ENCODE peak calls at places on chromosomes 7 and 10, in four cellular contexts. K is foreskin keratinocyte; X is heart right ventricle; I is activated naive CD4-positive, alpha-beta T cell. R is an unnamed sample.

GRCh38 chr7:153886506-153887391 is 165.4 kb upstream of the DPP6 start:
- DNase-seq in K (peak; percentile 10), X (no peak), I (no peak), R (peak; percentile 25)

GRCh38 chr7:132030883-132031282 is 474.5 kb upstream of the PODXL start:
- DNase-seq in K (peak; percentile 88), X (no peak), I (no peak), R (no peak)

GRCh38 chr10:6120691-6121090 is 31.9 kb downstream of the RBM17 start:
- DNase-seq in K (no peak), X (no peak), I (no peak), R (no peak)

GRCh38 chr7:46485481-46486065 is 564.5 kb upstream of the IGFBP3 start:
- DNase-seq in K (peak; percentile 66), X (no peak), I (no peak), R (no peak)

GRCh38 chr10:129963076-129963830 is 821 bp downstream of the EBF3 start:
- DNase-seq in K (no peak), X (peak; percentile 40), I (no peak), R (peak; percentile 58)

GRCh38 chr7:1016577-1017531 is 27.5 kb upstream of the GPR146 start:
- DNase-seq in K (no peak), X (no peak), I (no peak), R (no peak)

GRCh38 chr10:7230956-7231355 is 179.9 kb downstream of the SFMBT2 start:
- DNase-seq in K (peak; percentile 9), X (no peak), I (no peak), R (no peak)

GRCh38 chr10:102927311-102928010 is 9.4 kb downstream of the CNNM2 start:
- DNase-seq in K (no peak), X (no peak), I (no peak), R (no peak)

GRCh38 chr7:93179173-93179572 is 31.0 kb upstream of the SAMD9L start:
- DNase-seq in K (no peak), X (no peak), I (no peak), R (no peak)

GRCh38 chr10:33335800-33336605 is 1.5 kb upstream of the NRP1 start:
- DNase-seq in K (no peak), X (peak; percentile 81), I (no peak), R (peak; percentile 64)

GRCh38 chr7:116661741-116662329 is 10.2 kb upstream of the MET start:
- DNase-seq in K (no peak), X (no peak), I (no peak), R (peak; percentile 54)

GRCh38 chr10:116764979-116765378 is 22.6 kb upstream of the HSPA12A start:
- DNase-seq in K (no peak), X (no peak), I (no peak), R (no peak)

GRCh38 chr7:4665661-4666060 is 16.4 kb upstream of the FOXK1 start:
- DNase-seq in K (no peak), X (no peak), I (no peak), R (no peak)

GRCh38 chr7:151101621-151102396 is 15.5 kb downstream of the AGAP3 start:
- DNase-seq in K (no peak), X (no peak), I (no peak), R (no peak)

GRCh38 chr7:46713868-46714596 is 793.0 kb upstream of the IGFBP3 start:
- DNase-seq in K (no peak), X (no peak), I (no peak), R (no peak)

GRCh38 chr7:64793106-64793755 is 997 bp upstream of the ZNF138 start:
- DNase-seq in K (peak; percentile 51), X (no peak), I (no peak), R (no peak)

GRCh38 chr7:22647451-22648257 is 79.3 kb upstream of the IL6 start:
- DNase-seq in K (peak; percentile 83), X (no peak), I (no peak), R (no peak)

GRCh38 chr7:129394101-129394500 is 40.1 kb upstream of the STRIP2 start:
- DNase-seq in K (no peak), X (no peak), I (no peak), R (no peak)

GRCh38 chr10:96740579-96741281 is 20.4 kb upstream of the PIK3AP1 start:
- DNase-seq in K (no peak), X (peak; percentile 51), I (no peak), R (no peak)

GRCh38 chr10:78754269-78755074 is 314.3 kb upstream of the ZMIZ1 start:
- DNase-seq in K (no peak), X (no peak), I (no peak), R (no peak)

GRCh38 chr7:92421676-92422435 is 25.4 kb upstream of the GATAD1 start:
- DNase-seq in K (peak; percentile 0), X (no peak), I (no peak), R (no peak)

GRCh38 chr7:67438174-67438837 is 441.7 kb downstream of the TYW1 start:
- DNase-seq in K (no peak), X (no peak), I (no peak), R (no peak)

GRCh38 chr7:4849390-4849789 is 12.4 kb downstream of the PAPOLB start:
- DNase-seq in K (peak; percentile 41), X (no peak), I (no peak), R (no peak)

GRCh38 chr7:151459726-151460473 is 20.0 kb upstream of the CRYGN start:
- DNase-seq in K (peak; percentile 63), X (peak; percentile 71), I (no peak), R (peak; percentile 68)

GRCh38 chr7:34158311-34158710 is 253.0 kb downstream of the BMPER start:
- DNase-seq in K (no peak), X (peak; percentile 15), I (no peak), R (no peak)

GRCh38 chr10:125161570-125162139 is 1.3 kb upstream of the CTBP2 start:
- DNase-seq in K (peak; percentile 71), X (peak; percentile 39), I (no peak), R (peak; percentile 42)

GRCh38 chr7:127832592-127832991 is 180.6 kb downstream of the SND1 start:
- DNase-seq in K (no peak), X (no peak), I (no peak), R (no peak)

GRCh38 chr10:48981310-48981907 is 41.8 kb upstream of the LRRC18 start:
- DNase-seq in K (peak; percentile 3), X (peak; percentile 66), I (peak; percentile 4), R (peak; percentile 78)

GRCh38 chr10:91034494-91035157 is 113.7 kb upstream of the ANKRD1 start:
- DNase-seq in K (no peak), X (peak; percentile 68), I (no peak), R (peak; percentile 29)

GRCh38 chr10:49518982-49519578 is 19.8 kb downstream of the ERCC6 start:
- DNase-seq in K (peak; percentile 35), X (no peak), I (no peak), R (peak; percentile 40)

GRCh38 chr7:73899731-73900142 is 38.8 kb downstream of the TMEM270 start:
- DNase-seq in K (peak; percentile 56), X (peak; percentile 45), I (no peak), R (no peak)

GRCh38 chr7:726854-727103 is 280 bp downstream of the DNAAF5 start:
- DNase-seq in K (no peak), X (no peak), I (no peak), R (no peak)

GRCh38 chr7:47258798-47259197 is 323.1 kb downstream of the TNS3 start:
- DNase-seq in K (peak; percentile 15), X (no peak), I (no peak), R (no peak)

GRCh38 chr7:27936244-27937102 is 196.5 kb downstream of the TAX1BP1 start:
- DNase-seq in K (no peak), X (no peak), I (no peak), R (no peak)

R was measured in nephron progenitor cell.